ENCODE peak calls at places on chromosomes 7 and 10, in five cellular contexts. V, Y, E, P and C are unnamed samples.

GRCh38 chr7:137774793-137775201 is 72.0 kb downstream of the DGKI start:
- DNase-seq in V (no peak), Y (no peak), E (no peak), P (no peak), C (no peak)

GRCh38 chr10:12418725-12419278 is 69.5 kb downstream of the CAMK1D start:
- DNase-seq in V (no peak), Y (no peak), E (no peak), P (peak), C (no peak)

GRCh38 chr7:74176555-74176954 is 2.4 kb downstream of the EIF4H start:
- DNase-seq in V (no peak), Y (no peak), E (no peak), P (no peak), C (no peak)

GRCh38 chr7:27161214-27161720 is 4.1 kb downstream of the HOXA9 start:
- DNase-seq in V (no peak), Y (no peak), E (no peak), P (peak), C (no peak)

GRCh38 chr7:93249749-93250148 is 17.6 kb downstream of the VPS50 start:
- DNase-seq in V (no peak), Y (peak), E (no peak), P (no peak), C (no peak)

GRCh38 chr7:128827248-128827958 is 2.8 kb upstream of the FLNC start:
- DNase-seq in V (no peak), Y (peak), E (no peak), P (peak), C (peak)

GRCh38 chr10:86803156-86803555 is 46.7 kb downstream of the BMPR1A start:
- DNase-seq in V (no peak), Y (no peak), E (no peak), P (no peak), C (no peak)

GRCh38 chr7:157309990-157310668 is 26.7 kb upstream of the DNAJB6 start:
- DNase-seq in V (no peak), Y (no peak), E (no peak), P (no peak), C (peak)

GRCh38 chr7:100603697-100604077 is 1.5 kb downstream of the PCOLCE start:
- DNase-seq in V (no peak), Y (peak), E (no peak), P (no peak), C (no peak)

GRCh38 chr7:100604078-100604975 is 2.2 kb downstream of the PCOLCE start:
- DNase-seq in V (peak), Y (peak), E (no peak), P (peak), C (peak)

GRCh38 chr7:100600222-100601038 is 1.7 kb upstream of the PCOLCE start:
- DNase-seq in V (no peak), Y (no peak), E (no peak), P (no peak), C (peak)

GRCh38 chr7:100604976-100605911 is 3.1 kb downstream of the PCOLCE start:
- DNase-seq in V (peak), Y (peak), E (no peak), P (no peak), C (peak)

DNA sequence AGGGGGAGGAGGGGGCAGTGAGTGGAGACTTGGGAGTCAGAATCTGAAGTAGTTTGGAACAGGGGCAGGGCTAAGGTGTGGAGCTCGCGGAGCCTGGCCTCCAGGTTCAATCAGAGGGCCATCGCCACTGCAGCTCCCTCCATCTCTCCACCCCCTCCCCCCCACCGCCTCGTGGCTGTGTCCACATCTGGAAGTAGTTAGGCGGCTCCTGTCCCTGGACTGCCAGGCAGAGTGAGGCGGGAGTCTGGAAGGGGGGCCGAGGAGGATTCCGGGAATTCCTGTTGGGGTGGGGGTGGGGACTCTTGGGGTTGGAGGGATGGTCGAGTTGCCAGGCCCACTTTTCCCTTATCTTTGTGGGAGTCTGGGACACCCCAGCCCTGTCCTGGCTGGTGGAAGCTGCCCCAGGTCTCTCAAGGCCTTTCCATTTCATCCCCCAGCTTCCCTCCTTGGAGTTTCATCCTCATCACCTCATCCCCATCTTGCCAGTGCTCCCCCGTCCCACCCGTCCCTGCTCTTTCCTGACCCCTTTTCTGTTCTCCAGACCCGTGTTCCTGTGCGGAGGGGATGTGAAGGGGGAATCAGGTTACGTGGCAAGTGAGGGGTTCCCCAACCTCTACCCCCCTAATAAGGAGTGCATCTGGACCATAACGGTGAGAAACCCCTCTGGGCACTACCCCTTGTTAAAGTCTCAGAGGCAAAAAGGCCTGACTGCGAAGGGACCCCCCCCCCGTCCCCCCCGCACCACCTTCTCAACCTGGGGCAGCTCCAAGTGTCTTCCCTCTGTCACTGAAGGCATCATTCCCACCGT is 930 bp downstream of the PCOLCE start:
- DNase-seq in V (peak), Y (peak), E (no peak), P (peak), C (peak)
- H3K4me3 ChIP-seq in V (peak), Y (no peak), E (no peak), P (peak), C (peak)

DNA sequence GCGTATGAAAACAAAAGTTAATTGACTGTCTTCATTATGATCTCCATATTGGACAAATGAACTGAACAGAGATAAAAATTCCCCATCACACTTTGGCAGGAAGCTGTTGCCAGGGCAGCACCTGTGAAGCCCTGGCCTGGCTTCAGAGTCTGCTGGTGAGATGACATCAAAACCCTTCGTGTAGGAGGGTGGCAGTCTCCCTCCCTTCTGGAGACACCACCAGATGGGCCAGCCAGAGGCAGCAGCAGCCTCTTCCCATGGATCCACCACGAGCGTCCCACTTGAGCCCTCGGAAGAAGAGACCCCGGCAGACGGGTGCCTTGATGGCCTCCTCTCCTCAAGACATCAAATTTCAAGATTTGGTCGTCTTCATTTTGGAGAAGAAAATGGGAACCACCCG is at the start of gene DNTT:
- DNase-seq in V (no peak), Y (no peak), E (no peak), P (no peak), C (no peak)
- H3K4me3 ChIP-seq in V (no peak), Y (no peak), E (no peak), P (no peak), C (no peak)

GRCh38 chr10:13842119-13842518 is 255.4 kb downstream of the PRPF18 start:
- DNase-seq in V (no peak), Y (no peak), E (no peak), P (no peak), C (no peak)
- H3K4me3 ChIP-seq in V (no peak), Y (no peak), E (no peak), P (no peak), C (no peak)

GRCh38 chr7:42227523-42227922 is 9.5 kb downstream of the GLI3 start:
- DNase-seq in V (no peak), Y (peak), E (no peak), P (no peak), C (peak)
- H3K4me3 ChIP-seq in V (peak), Y (peak), E (peak), P (peak), C (peak)

GRCh38 chr10:133528845-133529575 is 1.8 kb downstream of the CYP2E1 start:
- DNase-seq in V (peak), Y (no peak), E (peak), P (no peak), C (peak)

GRCh38 chr10:133527779-133528271 is 662 bp downstream of the CYP2E1 start:
- DNase-seq in V (peak), Y (no peak), E (no peak), P (no peak), C (peak)

GRCh38 chr10:133528296-133528844 is 1.2 kb downstream of the CYP2E1 start:
- DNase-seq in V (no peak), Y (no peak), E (no peak), P (no peak), C (peak)

GRCh38 chr10:133530506-133530905 is 3.3 kb downstream of the CYP2E1 start:
- DNase-seq in V (no peak), Y (no peak), E (no peak), P (no peak), C (no peak)

DNA sequence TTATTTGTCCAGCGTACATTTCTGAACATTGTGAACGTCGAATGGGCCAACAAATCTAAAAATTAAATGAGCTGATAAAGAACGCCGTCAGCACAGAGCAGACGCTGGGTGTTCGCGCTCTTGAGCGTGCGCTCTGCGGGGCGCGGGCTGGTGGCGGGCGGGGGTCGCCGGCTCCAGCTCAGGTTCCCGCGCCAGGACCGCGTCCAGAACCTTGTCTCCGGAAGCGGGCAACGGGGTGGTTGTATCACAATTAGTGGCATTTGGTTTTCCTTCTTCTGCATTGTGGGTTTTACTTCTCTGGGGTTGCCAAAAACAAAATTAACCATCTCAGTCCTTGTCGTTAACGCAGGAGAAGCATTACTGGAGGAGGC is 2.4 kb downstream of the CYP2E1 start:
- DNase-seq in V (no peak), Y (no peak), E (no peak), P (no peak), C (no peak)
- H3K4me3 ChIP-seq in V (peak), Y (no peak), E (peak), P (no peak), C (no peak)

GRCh38 chr7:70855373-70855772 is 276.6 kb upstream of the GALNT17 start:
- DNase-seq in V (no peak), Y (no peak), E (no peak), P (no peak), C (no peak)

GRCh38 chr7:70846208-70846607 is 285.7 kb upstream of the GALNT17 start:
- DNase-seq in V (no peak), Y (no peak), E (no peak), P (no peak), C (no peak)

DNA sequence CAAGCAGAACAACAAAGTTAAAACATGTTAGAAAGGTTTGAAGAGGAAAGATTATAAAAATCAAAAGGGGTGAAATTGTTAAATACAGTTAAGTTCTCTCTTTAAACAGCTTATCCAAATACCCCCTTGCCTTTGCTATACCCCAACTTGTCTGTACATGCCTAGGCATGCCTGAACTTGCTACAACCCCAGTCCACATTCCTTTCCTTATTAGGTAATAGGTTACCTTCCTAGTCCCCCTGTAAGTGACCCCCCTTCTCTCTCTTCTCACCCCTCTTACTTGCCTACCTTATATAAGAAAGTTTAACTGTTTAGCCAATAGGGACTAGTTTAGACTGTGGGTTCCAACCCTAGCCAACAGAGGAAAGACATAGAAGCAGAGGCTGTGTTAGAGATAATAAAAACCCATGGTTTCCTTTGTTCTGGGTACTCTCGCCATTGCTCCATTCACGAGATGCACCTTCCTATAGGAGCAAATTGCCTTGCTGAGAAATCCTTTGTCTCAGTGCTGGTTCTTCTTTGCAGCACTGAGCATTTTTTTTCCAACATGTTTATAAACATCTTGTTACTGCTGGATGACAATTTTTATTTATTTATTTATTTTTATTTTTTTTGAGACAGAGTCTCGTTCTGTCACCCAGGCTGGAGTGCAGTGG is 282.2 kb upstream of the GALNT17 start:
- DNase-seq in V (no peak), Y (no peak), E (no peak), P (no peak), C (no peak)
- H3K4me3 ChIP-seq in V (no peak), Y (no peak), E (no peak), P (no peak), C (no peak)

GRCh38 chr10:62048919-62049636 is 147.6 kb downstream of the ARID5B start:
- DNase-seq in V (peak), Y (peak), E (peak), P (peak), C (peak)
- H3K4me3 ChIP-seq in V (peak), Y (peak), E (peak), P (peak), C (no peak)

GRCh38 chr7:50308301-50309129 is 4.0 kb downstream of the IKZF1 start:
- DNase-seq in V (no peak), Y (no peak), E (no peak), P (no peak), C (no peak)
- H3K4me3 ChIP-seq in V (no peak), Y (no peak), E (no peak), P (no peak), C (no peak)

GRCh38 chr10:33031815-33032320 is 73.8 kb upstream of the ITGB1 start:
- DNase-seq in V (no peak), Y (no peak), E (no peak), P (no peak), C (no peak)
- H3K4me3 ChIP-seq in V (no peak), Y (no peak), E (no peak), P (no peak), C (no peak)

GRCh38 chr10:48655426-48656240 is 29.0 kb upstream of the WDFY4 start:
- DNase-seq in V (peak), Y (no peak), E (peak), P (peak), C (no peak)

GRCh38 chr10:48658889-48659269 is 25.8 kb upstream of the WDFY4 start:
- DNase-seq in V (no peak), Y (no peak), E (no peak), P (no peak), C (no peak)

GRCh38 chr10:48656241-48656921 is 28.3 kb upstream of the WDFY4 start:
- DNase-seq in V (peak), Y (peak), E (peak), P (peak), C (peak)

GRCh38 chr10:48658243-48658888 is 26.3 kb upstream of the WDFY4 start:
- DNase-seq in V (peak), Y (peak), E (peak), P (peak), C (peak)

DNA sequence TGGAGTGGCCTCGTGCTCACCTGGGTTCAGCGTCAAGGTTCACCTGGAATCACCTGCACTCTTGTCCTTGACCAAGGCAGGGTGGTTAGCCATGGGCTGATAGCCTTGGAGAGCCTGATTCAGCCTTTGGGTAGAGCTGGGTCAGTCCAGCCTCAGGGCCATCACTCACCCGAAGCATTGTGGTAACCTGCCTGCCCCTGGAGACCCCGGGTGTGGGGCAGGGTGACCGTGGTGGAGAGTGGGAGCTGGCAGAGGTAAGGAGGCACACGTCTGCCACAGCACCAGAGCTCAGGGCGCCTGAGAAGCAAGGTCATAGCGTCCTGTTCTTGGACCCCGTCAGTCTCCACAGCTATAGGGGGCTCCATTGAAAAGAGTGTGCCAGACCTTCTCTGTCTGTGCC is 27.7 kb upstream of the WDFY4 start:
- DNase-seq in V (no peak), Y (no peak), E (no peak), P (no peak), C (no peak)
- H3K4me3 ChIP-seq in V (peak), Y (no peak), E (peak), P (no peak), C (no peak)